ENCODE peak calls at places on chromosomes 16 and 17, in five cellular contexts. V, F, Z, O and B are unnamed samples.
A peak's percentile ranks its signal among the peaks of the same experiment; 100 is the strongest.

GRCh38 chr16:50683689-50684374 is 2.7 kb upstream of the SNX20 start:
- DNase-seq in V (peak; percentile 83), F (peak; percentile 80), Z (peak; percentile 48), O (no peak), B (no peak)

GRCh38 chr16:84184775-84185174 is 2.1 kb downstream of the TAF1C start:
- DNase-seq in V (no peak), F (no peak), Z (no peak), O (peak; percentile 78), B (no peak)

GRCh38 chr16:75073551-75074414 is 42.8 kb downstream of the LDHD start:
- DNase-seq in V (no peak), F (no peak), Z (no peak), O (no peak), B (no peak)

GRCh38 chr17:35804658-35805192 is 4.6 kb upstream of the TAF15 start:
- DNase-seq in V (peak; percentile 57), F (peak; percentile 42), Z (peak; percentile 91), O (peak; percentile 64), B (peak; percentile 70)

GRCh38 chr17:43578699-43579569 is 32.8 kb upstream of the ETV4 start:
- DNase-seq in V (peak; percentile 38), F (peak; percentile 80), Z (peak; percentile 18), O (no peak), B (no peak)

GRCh38 chr16:65725156-65725845 is 603.4 kb upstream of the CDH11 start:
- DNase-seq in V (no peak), F (no peak), Z (no peak), O (no peak), B (no peak)

GRCh38 chr17:40651939-40652338 is 4.3 kb upstream of the SMARCE1 start:
- DNase-seq in V (no peak), F (no peak), Z (no peak), O (no peak), B (no peak)

GRCh38 chr16:64982581-64982980 is 139.3 kb downstream of the CDH11 start:
- DNase-seq in V (no peak), F (no peak), Z (no peak), O (no peak), B (no peak)

GRCh38 chr16:30797670-30798309 is 10.8 kb upstream of the ZNF629 start:
- DNase-seq in V (no peak), F (no peak), Z (no peak), O (no peak), B (no peak)

GRCh38 chr16:72172105-72173034 is at the start of gene PMFBP1:
- DNase-seq in V (peak; percentile 18), F (peak; percentile 77), Z (peak; percentile 80), O (peak; percentile 34), B (no peak)

GRCh38 chr16:57950382-57950781 is 20.5 kb downstream of the CNGB1 start:
- DNase-seq in V (no peak), F (no peak), Z (no peak), O (no peak), B (no peak)

GRCh38 chr16:4962716-4963115 is 4.6 kb downstream of the SEC14L5 start:
- DNase-seq in V (no peak), F (no peak), Z (no peak), O (no peak), B (no peak)

GRCh38 chr16:2751577-2752034 is 832 bp upstream of the SRRM2 start:
- DNase-seq in V (no peak), F (no peak), Z (no peak), O (no peak), B (no peak)

GRCh38 chr16:73054131-73054496 is 6.2 kb upstream of the ZFHX3 start:
- DNase-seq in V (no peak), F (no peak), Z (no peak), O (no peak), B (no peak)

GRCh38 chr17:39191750-39192510 is 5.5 kb downstream of the CACNB1 start:
- DNase-seq in V (no peak), F (no peak), Z (no peak), O (no peak), B (no peak)

GRCh38 chr17:59725691-59726090 is 18.2 kb downstream of the VMP1 start:
- DNase-seq in V (no peak), F (no peak), Z (no peak), O (no peak), B (no peak)

GRCh38 chr16:67246081-67246944 is 968 bp downstream of the FHOD1 start:
- DNase-seq in V (peak; percentile 61), F (peak; percentile 69), Z (peak; percentile 88), O (peak; percentile 88), B (peak; percentile 72)

GRCh38 chr17:33297643-33298042 is 4.5 kb upstream of the ASIC2 start:
- DNase-seq in V (no peak), F (no peak), Z (no peak), O (no peak), B (no peak)